ENCODE peak calls at places on chromosome 14, in eight cellular contexts. One of them, this sample, is unnamed.
A peak's percentile ranks its signal among the peaks of the same experiment; 100 is the strongest.

GRCh38 chr14:20662968-20663731 is 21.2 kb upstream of the RNASE4 start:
- DNase-seq in stimulated activated CD4-positive, alpha-beta T cell treated with anti-CD3 and anti-CD28 coated beads, Interleukin-4, amount 100 ng/mL, for 4 hours: peak; percentile 71
- DNase-seq in heart right ventricle: peak; percentile 35
- DNase-seq in AML-193: peak; percentile 44
- DNase-seq in brain microvascular endothelial cell: peak; percentile 88
- DNase-seq in amniotic stem cell: no peak
- DNase-seq in activated T-helper 9 cell treated with anti-CD3 and anti-CD28 coated beads, Interleukin-2, amount 50 U/mL, for 16 hours: peak; percentile 61
- DNase-seq in fibroblast of the aortic adventitia: peak; percentile 72
- DNase-seq in this sample: peak; percentile 74

GRCh38 chr14:72613196-72613974 is 280.5 kb downstream of the DPF3 start:
- DNase-seq in brain microvascular endothelial cell: no peak
- DNase-seq in heart right ventricle: peak; percentile 88
- DNase-seq in activated T-helper 9 cell treated with anti-CD3 and anti-CD28 coated beads, Interleukin-2, amount 50 U/mL, for 16 hours: no peak
- DNase-seq in amniotic stem cell: no peak
- DNase-seq in stimulated activated CD4-positive, alpha-beta T cell treated with anti-CD3 and anti-CD28 coated beads, Interleukin-4, amount 100 ng/mL, for 4 hours: no peak
- DNase-seq in AML-193: no peak
- DNase-seq in fibroblast of the aortic adventitia: peak; percentile 27
- DNase-seq in this sample: no peak

GRCh38 chr14:61342486-61342885 is 21.1 kb downstream of the PRKCH start:
- DNase-seq in amniotic stem cell: no peak
- DNase-seq in stimulated activated CD4-positive, alpha-beta T cell treated with anti-CD3 and anti-CD28 coated beads, Interleukin-4, amount 100 ng/mL, for 4 hours: peak; percentile 59
- DNase-seq in heart right ventricle: no peak
- DNase-seq in AML-193: no peak
- DNase-seq in fibroblast of the aortic adventitia: no peak
- DNase-seq in activated T-helper 9 cell treated with anti-CD3 and anti-CD28 coated beads, Interleukin-2, amount 50 U/mL, for 16 hours: peak; percentile 72
- DNase-seq in brain microvascular endothelial cell: no peak
- DNase-seq in this sample: no peak

GRCh38 chr14:105855246-105855892 is 329.0 kb downstream of the TMEM121 start:
- DNase-seq in AML-193: no peak
- DNase-seq in stimulated activated CD4-positive, alpha-beta T cell treated with anti-CD3 and anti-CD28 coated beads, Interleukin-4, amount 100 ng/mL, for 4 hours: no peak
- DNase-seq in amniotic stem cell: no peak
- DNase-seq in heart right ventricle: peak; percentile 2
- DNase-seq in brain microvascular endothelial cell: no peak
- DNase-seq in activated T-helper 9 cell treated with anti-CD3 and anti-CD28 coated beads, Interleukin-2, amount 50 U/mL, for 16 hours: no peak
- DNase-seq in fibroblast of the aortic adventitia: no peak
- DNase-seq in this sample: no peak

GRCh38 chr14:44989497-44990440 is 27.8 kb downstream of the TOGARAM1 start:
- DNase-seq in amniotic stem cell: no peak
- DNase-seq in activated T-helper 9 cell treated with anti-CD3 and anti-CD28 coated beads, Interleukin-2, amount 50 U/mL, for 16 hours: no peak
- DNase-seq in stimulated activated CD4-positive, alpha-beta T cell treated with anti-CD3 and anti-CD28 coated beads, Interleukin-4, amount 100 ng/mL, for 4 hours: no peak
- DNase-seq in heart right ventricle: no peak
- DNase-seq in brain microvascular endothelial cell: no peak
- DNase-seq in fibroblast of the aortic adventitia: no peak
- DNase-seq in AML-193: peak; percentile 13
- DNase-seq in this sample: no peak

GRCh38 chr14:55588259-55588699 is 8.3 kb downstream of the KTN1 start:
- DNase-seq in stimulated activated CD4-positive, alpha-beta T cell treated with anti-CD3 and anti-CD28 coated beads, Interleukin-4, amount 100 ng/mL, for 4 hours: no peak
- DNase-seq in amniotic stem cell: no peak
- DNase-seq in fibroblast of the aortic adventitia: peak; percentile 45
- DNase-seq in brain microvascular endothelial cell: no peak
- DNase-seq in activated T-helper 9 cell treated with anti-CD3 and anti-CD28 coated beads, Interleukin-2, amount 50 U/mL, for 16 hours: no peak
- DNase-seq in heart right ventricle: no peak
- DNase-seq in AML-193: no peak
- DNase-seq in this sample: no peak

GRCh38 chr14:77151918-77152588 is 10.5 kb upstream of the ZDHHC22 start:
- DNase-seq in heart right ventricle: no peak
- DNase-seq in AML-193: peak; percentile 53
- DNase-seq in brain microvascular endothelial cell: no peak
- DNase-seq in fibroblast of the aortic adventitia: peak; percentile 49
- DNase-seq in stimulated activated CD4-positive, alpha-beta T cell treated with anti-CD3 and anti-CD28 coated beads, Interleukin-4, amount 100 ng/mL, for 4 hours: no peak
- DNase-seq in amniotic stem cell: no peak
- DNase-seq in activated T-helper 9 cell treated with anti-CD3 and anti-CD28 coated beads, Interleukin-2, amount 50 U/mL, for 16 hours: no peak
- DNase-seq in this sample: no peak

GRCh38 chr14:51490205-51490604 is 161.5 kb upstream of the FRMD6 start:
- DNase-seq in stimulated activated CD4-positive, alpha-beta T cell treated with anti-CD3 and anti-CD28 coated beads, Interleukin-4, amount 100 ng/mL, for 4 hours: no peak
- DNase-seq in activated T-helper 9 cell treated with anti-CD3 and anti-CD28 coated beads, Interleukin-2, amount 50 U/mL, for 16 hours: no peak
- DNase-seq in AML-193: no peak
- DNase-seq in heart right ventricle: no peak
- DNase-seq in fibroblast of the aortic adventitia: peak; percentile 39
- DNase-seq in amniotic stem cell: no peak
- DNase-seq in brain microvascular endothelial cell: no peak
- DNase-seq in this sample: no peak

GRCh38 chr14:58659846-58660245 is 22.1 kb downstream of the DACT1 start:
- DNase-seq in AML-193: no peak
- DNase-seq in amniotic stem cell: no peak
- DNase-seq in activated T-helper 9 cell treated with anti-CD3 and anti-CD28 coated beads, Interleukin-2, amount 50 U/mL, for 16 hours: no peak
- DNase-seq in heart right ventricle: peak; percentile 73
- DNase-seq in stimulated activated CD4-positive, alpha-beta T cell treated with anti-CD3 and anti-CD28 coated beads, Interleukin-4, amount 100 ng/mL, for 4 hours: no peak
- DNase-seq in fibroblast of the aortic adventitia: no peak
- DNase-seq in brain microvascular endothelial cell: no peak
- DNase-seq in this sample: no peak

GRCh38 chr14:47606601-47607000 is 68.8 kb downstream of the MDGA2 start:
- DNase-seq in brain microvascular endothelial cell: no peak
- DNase-seq in AML-193: no peak
- DNase-seq in fibroblast of the aortic adventitia: no peak
- DNase-seq in heart right ventricle: no peak
- DNase-seq in amniotic stem cell: no peak
- DNase-seq in stimulated activated CD4-positive, alpha-beta T cell treated with anti-CD3 and anti-CD28 coated beads, Interleukin-4, amount 100 ng/mL, for 4 hours: no peak
- DNase-seq in activated T-helper 9 cell treated with anti-CD3 and anti-CD28 coated beads, Interleukin-2, amount 50 U/mL, for 16 hours: no peak
- DNase-seq in this sample: no peak

GRCh38 chr14:80116157-80116556 is 95.1 kb downstream of the DIO2 start:
- DNase-seq in AML-193: no peak
- DNase-seq in activated T-helper 9 cell treated with anti-CD3 and anti-CD28 coated beads, Interleukin-2, amount 50 U/mL, for 16 hours: no peak
- DNase-seq in brain microvascular endothelial cell: no peak
- DNase-seq in stimulated activated CD4-positive, alpha-beta T cell treated with anti-CD3 and anti-CD28 coated beads, Interleukin-4, amount 100 ng/mL, for 4 hours: no peak
- DNase-seq in fibroblast of the aortic adventitia: no peak
- DNase-seq in heart right ventricle: no peak
- DNase-seq in amniotic stem cell: no peak
- DNase-seq in this sample: no peak

GRCh38 chr14:36254020-36254614 is 66.3 kb downstream of the MBIP start:
- DNase-seq in fibroblast of the aortic adventitia: peak; percentile 29
- DNase-seq in amniotic stem cell: no peak
- DNase-seq in AML-193: no peak
- DNase-seq in brain microvascular endothelial cell: peak; percentile 5
- DNase-seq in activated T-helper 9 cell treated with anti-CD3 and anti-CD28 coated beads, Interleukin-2, amount 50 U/mL, for 16 hours: no peak
- DNase-seq in heart right ventricle: no peak
- DNase-seq in stimulated activated CD4-positive, alpha-beta T cell treated with anti-CD3 and anti-CD28 coated beads, Interleukin-4, amount 100 ng/mL, for 4 hours: no peak
- DNase-seq in this sample: no peak

GRCh38 chr14:23094666-23095195 is at the start of gene ACIN1:
- DNase-seq in brain microvascular endothelial cell: peak; percentile 78
- DNase-seq in stimulated activated CD4-positive, alpha-beta T cell treated with anti-CD3 and anti-CD28 coated beads, Interleukin-4, amount 100 ng/mL, for 4 hours: peak; percentile 99
- DNase-seq in amniotic stem cell: no peak
- DNase-seq in activated T-helper 9 cell treated with anti-CD3 and anti-CD28 coated beads, Interleukin-2, amount 50 U/mL, for 16 hours: no peak
- DNase-seq in fibroblast of the aortic adventitia: peak; percentile 87
- DNase-seq in AML-193: no peak
- DNase-seq in heart right ventricle: peak; percentile 81
- DNase-seq in this sample: peak; percentile 71

GRCh38 chr14:96225745-96226151 is 21.1 kb downstream of the BDKRB2 start:
- DNase-seq in activated T-helper 9 cell treated with anti-CD3 and anti-CD28 coated beads, Interleukin-2, amount 50 U/mL, for 16 hours: no peak
- DNase-seq in amniotic stem cell: peak; percentile 10
- DNase-seq in brain microvascular endothelial cell: no peak
- DNase-seq in AML-193: no peak
- DNase-seq in stimulated activated CD4-positive, alpha-beta T cell treated with anti-CD3 and anti-CD28 coated beads, Interleukin-4, amount 100 ng/mL, for 4 hours: no peak
- DNase-seq in heart right ventricle: peak; percentile 36
- DNase-seq in fibroblast of the aortic adventitia: peak; percentile 79
- DNase-seq in this sample: no peak